ENCODE peak calls at places on chromosomes 13 and 19, in seven cellular contexts. O is DND-41, G is hepatocyte, Y is neural progenitor cell, C is MM.1S, A is GM23248, K is GM23338. T is an unnamed sample.
A peak's percentile ranks its signal among the peaks of the same experiment; 100 is the strongest.

GRCh38 chr19:51948979-51949378 is 21.7 kb downstream of the ZNF613 start:
- DNase-seq in O (no peak), G (no peak), Y (no peak), C (no peak), A (peak; percentile 57), K (peak; percentile 13), T (no peak)

GRCh38 chr13:50999641-51000040 is 90.0 kb downstream of the RNASEH2B start:
- DNase-seq in O (no peak), G (no peak), Y (no peak), C (no peak), A (no peak), K (no peak), T (no peak)

GRCh38 chr19:4014541-4015491 is 7.3 kb downstream of the PIAS4 start:
- DNase-seq in O (peak; percentile 19), G (peak; percentile 16), Y (peak; percentile 10), C (no peak), A (no peak), K (peak; percentile 70), T (peak; percentile 58)

GRCh38 chr13:110382229-110382628 is 75.1 kb downstream of the COL4A2 start:
- DNase-seq in O (no peak), G (no peak), Y (no peak), C (no peak), A (peak; percentile 90), K (no peak), T (no peak)

GRCh38 chr19:15869109-15869555 is 28.7 kb downstream of the CYP4F2 start:
- DNase-seq in O (peak; percentile 31), G (no peak), Y (no peak), C (no peak), A (peak; percentile 52), K (peak; percentile 46), T (peak; percentile 44)

GRCh38 chr19:43562698-43563241 is 12.6 kb downstream of the XRCC1 start:
- DNase-seq in O (peak; percentile 88), G (no peak), Y (no peak), C (no peak), A (peak; percentile 88), K (no peak), T (no peak)

GRCh38 chr13:22162889-22163288 is 492.0 kb downstream of the FGF9 start:
- DNase-seq in O (no peak), G (no peak), Y (no peak), C (peak; percentile 14), A (no peak), K (no peak), T (no peak)

GRCh38 chr19:45474941-45475516 is 7.2 kb downstream of the FOSB start:
- DNase-seq in O (no peak), G (peak; percentile 25), Y (no peak), C (no peak), A (peak; percentile 33), K (no peak), T (no peak)

GRCh38 chr13:59677966-59678814 is 485.5 kb downstream of the DIAPH3 start:
- DNase-seq in O (no peak), G (peak; percentile 72), Y (peak; percentile 65), C (peak; percentile 59), A (peak; percentile 53), K (peak; percentile 78), T (peak; percentile 81)

GRCh38 chr13:20192470-20193141 is at the start of gene GJB2:
- DNase-seq in O (peak; percentile 25), G (peak; percentile 49), Y (peak; percentile 49), C (peak; percentile 29), A (peak; percentile 30), K (peak; percentile 43), T (no peak)

GRCh38 chr19:9721861-9722260 is 46.7 kb downstream of the ZNF846 start:
- DNase-seq in O (peak; percentile 87), G (no peak), Y (peak; percentile 75), C (no peak), A (no peak), K (peak; percentile 23), T (peak; percentile 45)

DNA sequence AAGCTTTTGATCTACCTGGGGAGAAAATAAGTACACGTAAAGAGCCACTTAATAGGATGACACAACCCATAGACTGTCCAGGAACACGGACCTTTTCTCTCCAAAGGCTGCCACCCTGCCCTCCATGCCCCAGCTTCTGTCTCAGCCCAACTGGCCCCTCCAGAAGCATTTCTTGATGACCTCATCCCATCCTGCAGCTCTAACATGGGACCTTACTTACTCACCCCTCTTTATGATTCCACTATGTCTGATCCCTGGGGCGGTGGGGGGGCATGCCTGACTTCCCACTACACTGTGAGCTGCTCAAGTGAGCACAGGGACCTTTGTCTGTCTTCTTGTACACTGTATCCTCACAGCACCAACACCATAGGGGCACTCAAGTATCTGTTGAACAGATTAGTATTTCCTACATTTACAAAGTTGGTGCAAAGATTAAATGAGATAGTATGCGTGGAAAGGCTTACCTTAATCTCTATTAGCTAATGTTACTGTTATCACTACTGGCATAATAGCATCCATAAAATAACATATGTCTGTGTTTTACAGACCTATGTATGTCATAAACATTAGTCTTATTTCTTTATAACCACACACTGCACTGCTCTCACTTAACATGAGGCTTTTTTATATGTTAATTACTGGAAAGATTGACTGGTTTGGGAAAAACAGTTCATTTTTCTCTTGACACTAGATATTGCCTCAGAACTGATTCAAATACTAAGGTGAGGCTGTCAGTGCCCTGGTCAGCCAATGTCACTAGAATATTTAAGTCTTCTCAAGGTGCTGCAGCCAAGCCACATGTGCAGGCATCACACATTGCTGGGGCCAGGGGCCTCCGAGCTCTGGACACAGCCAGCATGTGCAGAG is 100.9 kb downstream of the FOXO1 start:
- DNase-seq in O (no peak), G (no peak), Y (no peak), C (no peak), A (peak; percentile 7), K (no peak), T (no peak)
- H3K27ac ChIP-seq in O (no peak overlapping the region), G (no peak overlapping the region), Y (no peak overlapping the region), C (no peak overlapping the region), A (no peak overlapping the region), K (peak overlapping the region; percentile 29), T (peak overlapping the region; percentile 22)

GRCh38 chr13:98820744-98821371 is 68.4 kb upstream of the SLC15A1 start:
- DNase-seq in O (no peak), G (no peak), Y (no peak), C (no peak), A (peak; percentile 6), K (no peak), T (no peak)

GRCh38 chr13:98821372-98822237 is 69.1 kb upstream of the SLC15A1 start:
- DNase-seq in O (no peak), G (peak; percentile 73), Y (no peak), C (no peak), A (peak; percentile 83), K (peak; percentile 48), T (no peak)

GRCh38 chr13:98824376-98825160 is 72.1 kb upstream of the SLC15A1 start:
- DNase-seq in O (no peak), G (no peak), Y (no peak), C (no peak), A (peak; percentile 53), K (no peak), T (no peak)

GRCh38 chr13:98823442-98823841 is 71.0 kb upstream of the SLC15A1 start:
- DNase-seq in O (no peak), G (no peak), Y (no peak), C (no peak), A (no peak), K (no peak), T (no peak)

DNA sequence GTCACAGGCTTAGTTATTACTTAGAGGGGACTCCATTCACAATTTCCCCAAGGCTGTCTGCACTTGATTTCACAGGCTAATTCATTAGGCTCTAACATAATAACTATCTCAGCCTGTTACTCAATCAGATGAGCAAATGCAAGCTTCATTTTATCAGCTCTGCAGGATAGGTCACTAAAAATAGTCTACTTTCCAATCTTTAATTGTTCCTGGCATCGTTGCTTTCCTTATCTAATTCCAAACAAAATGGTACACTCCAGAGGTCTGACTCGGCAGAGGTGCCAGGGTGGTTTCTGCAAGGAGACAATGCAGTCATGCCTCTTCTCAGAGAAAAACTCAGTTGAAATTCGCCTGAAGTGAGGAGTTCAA is 69.8 kb upstream of the SLC15A1 start:
- DNase-seq in O (no peak), G (no peak), Y (no peak), C (no peak), A (peak; percentile 49), K (no peak), T (no peak)
- H3K4me2 ChIP-seq in O (no peak overlapping the region), G (peak overlapping the region; percentile 25), Y (no peak overlapping the region), C (no peak overlapping the region), A (peak overlapping the region; percentile 60), K (no peak overlapping the region), T (no peak overlapping the region)

GRCh38 chr19:38125238-38125637 is 98.8 kb downstream of the DPF1 start:
- DNase-seq in O (peak; percentile 9), G (no peak), Y (no peak), C (no peak), A (no peak), K (no peak), T (no peak)
- H3K27ac ChIP-seq in O (no peak overlapping the region), G (no peak overlapping the region), Y (no peak overlapping the region), C (no peak overlapping the region), A (no peak overlapping the region), K (no peak overlapping the region), T (no peak overlapping the region)

DNA sequence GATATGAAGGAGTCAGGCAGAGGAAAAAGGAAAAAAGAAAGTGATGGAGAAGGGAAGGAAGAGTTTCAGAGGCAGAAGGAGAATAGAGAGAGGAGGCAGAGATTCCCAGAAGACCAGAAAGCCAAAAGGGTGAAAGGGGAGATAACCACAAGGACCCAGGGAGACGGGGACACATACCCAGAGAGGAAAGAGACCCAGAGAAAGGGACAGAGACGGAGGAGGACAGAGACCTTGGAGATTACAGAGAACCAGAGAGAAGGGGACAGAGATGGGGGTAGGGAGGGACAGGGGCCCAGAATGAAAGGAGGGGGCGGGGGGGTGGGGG is 1.4 kb downstream of the PTH2 start:
- DNase-seq in O (no peak), G (no peak), Y (no peak), C (no peak), A (no peak), K (no peak), T (no peak)
- H3K4me2 ChIP-seq in O (no peak overlapping the region), G (no peak overlapping the region), Y (no peak overlapping the region), C (no peak overlapping the region), A (no peak overlapping the region), K (peak overlapping the region; percentile 34), T (no peak overlapping the region)

GRCh38 chr19:6088677-6089063 is 21.6 kb downstream of the RFX2 start:
- DNase-seq in O (no peak), G (no peak), Y (no peak), C (no peak), A (peak; percentile 65), K (no peak), T (no peak)
- H3K27ac ChIP-seq in O (no peak overlapping the region), G (peak overlapping the region; percentile 92), Y (no peak overlapping the region), C (no peak overlapping the region), A (peak overlapping the region; percentile 78), K (no peak overlapping the region), T (no peak overlapping the region)